ENCODE peak calls at places on chromosomes 13 and 19, in six cellular contexts. One of them, this sample, is unnamed.

GRCh38 chr13:40401911-40402776 is 264.3 kb downstream of the FOXO1 start:
- DNase-seq in activated CD8-positive, alpha-beta T cell treated with anti-CD3 and anti-CD28 coated beads for 36 hours: peak; percentile 84
- DNase-seq in neural progenitor cell: no peak
- DNase-seq in prostate gland: peak; percentile 55
- DNase-seq in T-helper 1 cell: no peak
- DNase-seq in SK-N-SH: no peak
- DNase-seq in this sample: no peak

GRCh38 chr13:27182844-27183497 is 11.4 kb upstream of the USP12 start:
- DNase-seq in T-helper 1 cell: no peak
- DNase-seq in neural progenitor cell: no peak
- DNase-seq in prostate gland: no peak
- DNase-seq in activated CD8-positive, alpha-beta T cell treated with anti-CD3 and anti-CD28 coated beads for 36 hours: no peak
- DNase-seq in SK-N-SH: no peak
- DNase-seq in this sample: no peak

GRCh38 chr19:38213911-38214625 is 10.0 kb downstream of the DPF1 start:
- DNase-seq in activated CD8-positive, alpha-beta T cell treated with anti-CD3 and anti-CD28 coated beads for 36 hours: peak; percentile 92
- DNase-seq in SK-N-SH: no peak
- DNase-seq in prostate gland: no peak
- DNase-seq in T-helper 1 cell: peak; percentile 22
- DNase-seq in neural progenitor cell: peak; percentile 52
- DNase-seq in this sample: no peak

GRCh38 chr13:44760434-44760833 is 184.3 kb upstream of the TSC22D1 start:
- DNase-seq in SK-N-SH: no peak
- DNase-seq in prostate gland: no peak
- DNase-seq in activated CD8-positive, alpha-beta T cell treated with anti-CD3 and anti-CD28 coated beads for 36 hours: no peak
- DNase-seq in T-helper 1 cell: no peak
- DNase-seq in neural progenitor cell: no peak
- DNase-seq in this sample: no peak

GRCh38 chr13:48236528-48237353 is 3.7 kb downstream of the ITM2B start:
- DNase-seq in activated CD8-positive, alpha-beta T cell treated with anti-CD3 and anti-CD28 coated beads for 36 hours: no peak
- DNase-seq in prostate gland: no peak
- DNase-seq in neural progenitor cell: no peak
- DNase-seq in SK-N-SH: no peak
- DNase-seq in T-helper 1 cell: no peak
- DNase-seq in this sample: no peak

GRCh38 chr13:49806126-49806536 is 13.6 kb upstream of the KPNA3 start:
- DNase-seq in T-helper 1 cell: no peak
- DNase-seq in SK-N-SH: no peak
- DNase-seq in activated CD8-positive, alpha-beta T cell treated with anti-CD3 and anti-CD28 coated beads for 36 hours: no peak
- DNase-seq in prostate gland: no peak
- DNase-seq in neural progenitor cell: no peak
- DNase-seq in this sample: no peak

GRCh38 chr13:49627831-49628652 is at the start of gene ARL11:
- DNase-seq in activated CD8-positive, alpha-beta T cell treated with anti-CD3 and anti-CD28 coated beads for 36 hours: peak; percentile 68
- DNase-seq in T-helper 1 cell: peak; percentile 19
- DNase-seq in SK-N-SH: no peak
- DNase-seq in prostate gland: no peak
- DNase-seq in neural progenitor cell: peak; percentile 44
- DNase-seq in this sample: no peak

GRCh38 chr13:28558567-28558966 is 63.6 kb upstream of the FLT1 start:
- DNase-seq in activated CD8-positive, alpha-beta T cell treated with anti-CD3 and anti-CD28 coated beads for 36 hours: no peak
- DNase-seq in prostate gland: no peak
- DNase-seq in T-helper 1 cell: no peak
- DNase-seq in neural progenitor cell: no peak
- DNase-seq in SK-N-SH: no peak
- DNase-seq in this sample: no peak

GRCh38 chr13:51590966-51591627 is 6.8 kb downstream of the WDFY2 start:
- DNase-seq in prostate gland: peak; percentile 58
- DNase-seq in T-helper 1 cell: no peak
- DNase-seq in activated CD8-positive, alpha-beta T cell treated with anti-CD3 and anti-CD28 coated beads for 36 hours: no peak
- DNase-seq in SK-N-SH: peak; percentile 41
- DNase-seq in neural progenitor cell: no peak
- DNase-seq in this sample: no peak

GRCh38 chr19:38735257-38735686 is 9.0 kb downstream of the CAPN12 start:
- DNase-seq in SK-N-SH: peak; percentile 81
- DNase-seq in neural progenitor cell: peak; percentile 72
- DNase-seq in activated CD8-positive, alpha-beta T cell treated with anti-CD3 and anti-CD28 coated beads for 36 hours: peak; percentile 50
- DNase-seq in prostate gland: peak; percentile 22
- DNase-seq in T-helper 1 cell: peak; percentile 37
- DNase-seq in this sample: no peak

GRCh38 chr13:23828866-23829265 is 60.3 kb downstream of the MIPEP start:
- DNase-seq in T-helper 1 cell: no peak
- DNase-seq in neural progenitor cell: no peak
- DNase-seq in SK-N-SH: no peak
- DNase-seq in activated CD8-positive, alpha-beta T cell treated with anti-CD3 and anti-CD28 coated beads for 36 hours: no peak
- DNase-seq in prostate gland: no peak
- DNase-seq in this sample: no peak

GRCh38 chr13:37241786-37242185 is 136.3 kb upstream of the CSNK1A1L start:
- DNase-seq in T-helper 1 cell: no peak
- DNase-seq in prostate gland: no peak
- DNase-seq in activated CD8-positive, alpha-beta T cell treated with anti-CD3 and anti-CD28 coated beads for 36 hours: no peak
- DNase-seq in neural progenitor cell: no peak
- DNase-seq in SK-N-SH: no peak
- DNase-seq in this sample: no peak

GRCh38 chr19:58338825-58339558 is 12.2 kb downstream of the ZSCAN22 start:
- DNase-seq in T-helper 1 cell: no peak
- DNase-seq in neural progenitor cell: peak; percentile 55
- DNase-seq in SK-N-SH: no peak
- DNase-seq in prostate gland: no peak
- DNase-seq in activated CD8-positive, alpha-beta T cell treated with anti-CD3 and anti-CD28 coated beads for 36 hours: no peak
- DNase-seq in this sample: no peak

GRCh38 chr19:38070573-38070972 is 153.4 kb downstream of the DPF1 start:
- DNase-seq in prostate gland: peak; percentile 70
- DNase-seq in SK-N-SH: no peak
- DNase-seq in T-helper 1 cell: no peak
- DNase-seq in activated CD8-positive, alpha-beta T cell treated with anti-CD3 and anti-CD28 coated beads for 36 hours: no peak
- DNase-seq in neural progenitor cell: no peak
- DNase-seq in this sample: no peak

GRCh38 chr19:41000310-41000737 is 9.2 kb downstream of the CYP2B6 start:
- DNase-seq in SK-N-SH: no peak
- DNase-seq in neural progenitor cell: no peak
- DNase-seq in prostate gland: no peak
- DNase-seq in activated CD8-positive, alpha-beta T cell treated with anti-CD3 and anti-CD28 coated beads for 36 hours: no peak
- DNase-seq in T-helper 1 cell: no peak
- DNase-seq in this sample: no peak

GRCh38 chr19:5978606-5979552 is 939 bp upstream of the RANBP3 start:
- DNase-seq in prostate gland: no peak
- DNase-seq in SK-N-SH: peak; percentile 42
- DNase-seq in neural progenitor cell: no peak
- DNase-seq in activated CD8-positive, alpha-beta T cell treated with anti-CD3 and anti-CD28 coated beads for 36 hours: peak; percentile 38
- DNase-seq in T-helper 1 cell: no peak
- DNase-seq in this sample: no peak

This sample was measured in neuronal stem cell.